ENCODE peak calls at places on chromosome 9, in five cellular contexts. One of them, this sample, is unnamed.

GRCh38 chr9:34332370-34332964 is 3.1 kb downstream of the NUDT2 start:
- DNase-seq in natural killer cell treated with Interleukin-12 subunit alpha and Interleukin-12 subunit beta and Interleukin-15 and Interleukin-18, amount 100 ng/mL, for 72 hours: no peak
- DNase-seq in keratinocyte: no peak
- DNase-seq in anterior cingulate cortex: no peak
- DNase-seq in bronchial epithelial cell: peak
- DNase-seq in this sample: peak

GRCh38 chr9:109052416-109052815 is 39.1 kb upstream of the CTNNAL1 start:
- DNase-seq in keratinocyte: no peak
- DNase-seq in natural killer cell treated with Interleukin-12 subunit alpha and Interleukin-12 subunit beta and Interleukin-15 and Interleukin-18, amount 100 ng/mL, for 72 hours: no peak
- DNase-seq in anterior cingulate cortex: no peak
- DNase-seq in bronchial epithelial cell: no peak
- DNase-seq in this sample: no peak

GRCh38 chr9:82148849-82149544 is 160.4 kb downstream of the SPATA31D1 start:
- DNase-seq in natural killer cell treated with Interleukin-12 subunit alpha and Interleukin-12 subunit beta and Interleukin-15 and Interleukin-18, amount 100 ng/mL, for 72 hours: no peak
- DNase-seq in bronchial epithelial cell: no peak
- DNase-seq in anterior cingulate cortex: no peak
- DNase-seq in keratinocyte: no peak
- DNase-seq in this sample: no peak

GRCh38 chr9:33517373-33517772 is 6.7 kb upstream of the ANKRD18B start:
- DNase-seq in bronchial epithelial cell: peak
- DNase-seq in anterior cingulate cortex: no peak
- DNase-seq in keratinocyte: no peak
- DNase-seq in natural killer cell treated with Interleukin-12 subunit alpha and Interleukin-12 subunit beta and Interleukin-15 and Interleukin-18, amount 100 ng/mL, for 72 hours: no peak
- DNase-seq in this sample: peak

GRCh38 chr9:89096807-89097206 is 81.8 kb downstream of the SHC3 start:
- DNase-seq in bronchial epithelial cell: no peak
- DNase-seq in anterior cingulate cortex: no peak
- DNase-seq in natural killer cell treated with Interleukin-12 subunit alpha and Interleukin-12 subunit beta and Interleukin-15 and Interleukin-18, amount 100 ng/mL, for 72 hours: no peak
- DNase-seq in keratinocyte: no peak
- DNase-seq in this sample: no peak

GRCh38 chr9:124346347-124347163 is 68.7 kb downstream of the PSMB7 start:
- DNase-seq in bronchial epithelial cell: no peak
- DNase-seq in anterior cingulate cortex: no peak
- DNase-seq in keratinocyte: no peak
- DNase-seq in natural killer cell treated with Interleukin-12 subunit alpha and Interleukin-12 subunit beta and Interleukin-15 and Interleukin-18, amount 100 ng/mL, for 72 hours: peak
- DNase-seq in this sample: no peak

GRCh38 chr9:8883313-8883712 is 1083.7 kb upstream of the DMAC1 start:
- DNase-seq in anterior cingulate cortex: no peak
- DNase-seq in keratinocyte: no peak
- DNase-seq in natural killer cell treated with Interleukin-12 subunit alpha and Interleukin-12 subunit beta and Interleukin-15 and Interleukin-18, amount 100 ng/mL, for 72 hours: no peak
- DNase-seq in bronchial epithelial cell: no peak
- DNase-seq in this sample: no peak

GRCh38 chr9:121239851-121240250 is 28.1 kb upstream of the GSN start:
- DNase-seq in natural killer cell treated with Interleukin-12 subunit alpha and Interleukin-12 subunit beta and Interleukin-15 and Interleukin-18, amount 100 ng/mL, for 72 hours: no peak
- DNase-seq in keratinocyte: no peak
- DNase-seq in bronchial epithelial cell: no peak
- DNase-seq in anterior cingulate cortex: no peak
- DNase-seq in this sample: no peak

GRCh38 chr9:78958887-78959286 is 612.9 kb upstream of the TLE4 start:
- DNase-seq in bronchial epithelial cell: peak
- DNase-seq in anterior cingulate cortex: no peak
- DNase-seq in natural killer cell treated with Interleukin-12 subunit alpha and Interleukin-12 subunit beta and Interleukin-15 and Interleukin-18, amount 100 ng/mL, for 72 hours: no peak
- DNase-seq in keratinocyte: no peak
- DNase-seq in this sample: peak

GRCh38 chr9:9229269-9229668 is 1383.5 kb downstream of the PTPRD start:
- DNase-seq in keratinocyte: no peak
- DNase-seq in bronchial epithelial cell: no peak
- DNase-seq in natural killer cell treated with Interleukin-12 subunit alpha and Interleukin-12 subunit beta and Interleukin-15 and Interleukin-18, amount 100 ng/mL, for 72 hours: no peak
- DNase-seq in anterior cingulate cortex: no peak
- DNase-seq in this sample: no peak

GRCh38 chr9:83296123-83296522 is 233.2 kb upstream of the RASEF start:
- DNase-seq in keratinocyte: no peak
- DNase-seq in anterior cingulate cortex: no peak
- DNase-seq in bronchial epithelial cell: no peak
- DNase-seq in natural killer cell treated with Interleukin-12 subunit alpha and Interleukin-12 subunit beta and Interleukin-15 and Interleukin-18, amount 100 ng/mL, for 72 hours: no peak
- DNase-seq in this sample: peak

GRCh38 chr9:130347931-130348330 is 82.4 kb downstream of the HMCN2 start:
- DNase-seq in natural killer cell treated with Interleukin-12 subunit alpha and Interleukin-12 subunit beta and Interleukin-15 and Interleukin-18, amount 100 ng/mL, for 72 hours: no peak
- DNase-seq in anterior cingulate cortex: no peak
- DNase-seq in bronchial epithelial cell: no peak
- DNase-seq in keratinocyte: no peak
- DNase-seq in this sample: no peak

GRCh38 chr9:12722131-12722530 is 28.9 kb downstream of the TYRP1 start:
- DNase-seq in bronchial epithelial cell: peak
- DNase-seq in keratinocyte: no peak
- DNase-seq in natural killer cell treated with Interleukin-12 subunit alpha and Interleukin-12 subunit beta and Interleukin-15 and Interleukin-18, amount 100 ng/mL, for 72 hours: no peak
- DNase-seq in anterior cingulate cortex: no peak
- DNase-seq in this sample: no peak

GRCh38 chr9:79685576-79685975 is 113.8 kb downstream of the TLE4 start:
- DNase-seq in anterior cingulate cortex: no peak
- DNase-seq in bronchial epithelial cell: peak
- DNase-seq in natural killer cell treated with Interleukin-12 subunit alpha and Interleukin-12 subunit beta and Interleukin-15 and Interleukin-18, amount 100 ng/mL, for 72 hours: no peak
- DNase-seq in keratinocyte: no peak
- DNase-seq in this sample: no peak

GRCh38 chr9:86731511-86731993 is 215.8 kb downstream of the GAS1 start:
- DNase-seq in bronchial epithelial cell: peak
- DNase-seq in anterior cingulate cortex: no peak
- DNase-seq in keratinocyte: no peak
- DNase-seq in natural killer cell treated with Interleukin-12 subunit alpha and Interleukin-12 subunit beta and Interleukin-15 and Interleukin-18, amount 100 ng/mL, for 72 hours: no peak
- DNase-seq in this sample: no peak

GRCh38 chr9:36008774-36009300 is 27.9 kb upstream of the RECK start:
- DNase-seq in bronchial epithelial cell: peak
- DNase-seq in anterior cingulate cortex: peak
- DNase-seq in natural killer cell treated with Interleukin-12 subunit alpha and Interleukin-12 subunit beta and Interleukin-15 and Interleukin-18, amount 100 ng/mL, for 72 hours: peak
- DNase-seq in keratinocyte: peak
- DNase-seq in this sample: peak

GRCh38 chr9:114653556-114654159 is 3.9 kb downstream of the TEX53 start:
- DNase-seq in natural killer cell treated with Interleukin-12 subunit alpha and Interleukin-12 subunit beta and Interleukin-15 and Interleukin-18, amount 100 ng/mL, for 72 hours: peak
- DNase-seq in keratinocyte: no peak
- DNase-seq in bronchial epithelial cell: peak
- DNase-seq in anterior cingulate cortex: peak
- DNase-seq in this sample: peak

GRCh38 chr9:95626885-95627558 is 110.3 kb upstream of the PTCH1 start:
- DNase-seq in anterior cingulate cortex: no peak
- DNase-seq in natural killer cell treated with Interleukin-12 subunit alpha and Interleukin-12 subunit beta and Interleukin-15 and Interleukin-18, amount 100 ng/mL, for 72 hours: peak
- DNase-seq in bronchial epithelial cell: no peak
- DNase-seq in keratinocyte: no peak
- DNase-seq in this sample: no peak

GRCh38 chr9:33884856-33885701 is 68.1 kb downstream of the UBE2R2 start:
- DNase-seq in natural killer cell treated with Interleukin-12 subunit alpha and Interleukin-12 subunit beta and Interleukin-15 and Interleukin-18, amount 100 ng/mL, for 72 hours: no peak
- DNase-seq in anterior cingulate cortex: no peak
- DNase-seq in bronchial epithelial cell: peak
- DNase-seq in keratinocyte: no peak
- DNase-seq in this sample: no peak

GRCh38 chr9:105431413-105432246 is 16.2 kb upstream of the FSD1L start:
- DNase-seq in anterior cingulate cortex: no peak
- DNase-seq in keratinocyte: no peak
- DNase-seq in bronchial epithelial cell: no peak
- DNase-seq in natural killer cell treated with Interleukin-12 subunit alpha and Interleukin-12 subunit beta and Interleukin-15 and Interleukin-18, amount 100 ng/mL, for 72 hours: no peak
- DNase-seq in this sample: no peak